ENCODE peak calls at places on chromosomes 1 and 21, in six cellular contexts. O, H, E, X, I and A are unnamed samples.

GRCh38 chr1:62045579-62045978 is 149.1 kb upstream of the L1TD1 start:
- DNase-seq in O (no peak), H (peak; percentile 56), E (no peak), X (no peak), I (no peak), A (no peak)

GRCh38 chr1:210292276-210292851 is 36.3 kb upstream of the HHAT start:
- DNase-seq in O (no peak), H (peak; percentile 79), E (no peak), X (peak; percentile 90), I (peak; percentile 81), A (no peak)

GRCh38 chr1:38735651-38736161 is 123.9 kb downstream of the RRAGC start:
- DNase-seq in O (no peak), H (no peak), E (no peak), X (no peak), I (no peak), A (no peak)

GRCh38 chr1:95438213-95438948 is 204.4 kb downstream of the RWDD3 start:
- DNase-seq in O (no peak), H (no peak), E (no peak), X (no peak), I (no peak), A (no peak)

GRCh38 chr1:211327341-211327921 is 798 bp downstream of the TRAF5 start:
- DNase-seq in O (no peak), H (no peak), E (no peak), X (no peak), I (no peak), A (no peak)

GRCh38 chr1:30038134-30039025 is 685.0 kb downstream of the MATN1 start:
- DNase-seq in O (no peak), H (no peak), E (no peak), X (no peak), I (no peak), A (no peak)

GRCh38 chr1:82386365-82387069 is 585.8 kb downstream of the ADGRL2 start:
- DNase-seq in O (no peak), H (no peak), E (no peak), X (no peak), I (no peak), A (no peak)

GRCh38 chr1:197633447-197634039 is 141.7 kb downstream of the DENND1B start:
- DNase-seq in O (no peak), H (no peak), E (no peak), X (no peak), I (no peak), A (no peak)

GRCh38 chr1:231485029-231485784 is 43.3 kb upstream of the TSNAX start:
- DNase-seq in O (no peak), H (no peak), E (no peak), X (no peak), I (no peak), A (no peak)

GRCh38 chr1:6352138-6352563 is 41.4 kb downstream of the ACOT7 start:
- DNase-seq in O (no peak), H (no peak), E (no peak), X (no peak), I (no peak), A (peak; percentile 54)

GRCh38 chr1:37394574-37395464 is 79.6 kb upstream of the ZC3H12A start:
- DNase-seq in O (no peak), H (no peak), E (no peak), X (no peak), I (peak; percentile 78), A (peak; percentile 70)

GRCh38 chr1:32886828-32887414 is 630 bp downstream of the HPCA start:
- DNase-seq in O (no peak), H (no peak), E (no peak), X (no peak), I (no peak), A (no peak)

GRCh38 chr1:181179279-181179979 is 90.9 kb downstream of the IER5 start:
- DNase-seq in O (no peak), H (no peak), E (no peak), X (no peak), I (no peak), A (no peak)

GRCh38 chr1:93615201-93616150 is 66.2 kb downstream of the BCAR3 start:
- DNase-seq in O (no peak), H (no peak), E (no peak), X (no peak), I (no peak), A (no peak)

GRCh38 chr1:233121947-233122559 is 171.6 kb downstream of the NTPCR start:
- DNase-seq in O (no peak), H (no peak), E (no peak), X (no peak), I (no peak), A (no peak)

GRCh38 chr1:201215531-201216357 is 25.1 kb downstream of the IGFN1 start:
- DNase-seq in O (no peak), H (no peak), E (no peak), X (no peak), I (no peak), A (no peak)

GRCh38 chr1:93453911-93454310 is 6.0 kb downstream of the FNBP1L start:
- DNase-seq in O (no peak), H (no peak), E (no peak), X (no peak), I (no peak), A (no peak)

GRCh38 chr1:32733573-32734321 is 31.2 kb upstream of the SYNC start:
- DNase-seq in O (no peak), H (peak; percentile 61), E (no peak), X (peak; percentile 55), I (no peak), A (no peak)

GRCh38 chr1:172630868-172631267 is 28.0 kb upstream of the FASLG start:
- DNase-seq in O (no peak), H (no peak), E (no peak), X (no peak), I (no peak), A (no peak)

GRCh38 chr1:94100785-94101612 is 19.9 kb downstream of the ABCA4 start:
- DNase-seq in O (no peak), H (no peak), E (no peak), X (no peak), I (no peak), A (no peak)

GRCh38 chr1:211910917-211911485 is 80.4 kb upstream of the LPGAT1 start:
- DNase-seq in O (no peak), H (no peak), E (no peak), X (no peak), I (no peak), A (no peak)

GRCh38 chr1:170698301-170698700 is 34.4 kb downstream of the PRRX1 start:
- DNase-seq in O (no peak), H (no peak), E (no peak), X (no peak), I (no peak), A (no peak)

GRCh38 chr21:35216966-35217365 is 167.9 kb upstream of the RUNX1 start:
- DNase-seq in O (no peak), H (no peak), E (no peak), X (no peak), I (no peak), A (no peak)

GRCh38 chr21:35219291-35219690 is 170.2 kb upstream of the RUNX1 start:
- DNase-seq in O (no peak), H (no peak), E (no peak), X (no peak), I (no peak), A (no peak)

GRCh38 chr21:35215870-35216269 is 166.8 kb upstream of the RUNX1 start:
- DNase-seq in O (no peak), H (no peak), E (no peak), X (peak; percentile 43), I (no peak), A (no peak)

GRCh38 chr21:35219719-35220118 is 170.6 kb upstream of the RUNX1 start:
- DNase-seq in O (no peak), H (no peak), E (no peak), X (no peak), I (no peak), A (no peak)

DNA sequence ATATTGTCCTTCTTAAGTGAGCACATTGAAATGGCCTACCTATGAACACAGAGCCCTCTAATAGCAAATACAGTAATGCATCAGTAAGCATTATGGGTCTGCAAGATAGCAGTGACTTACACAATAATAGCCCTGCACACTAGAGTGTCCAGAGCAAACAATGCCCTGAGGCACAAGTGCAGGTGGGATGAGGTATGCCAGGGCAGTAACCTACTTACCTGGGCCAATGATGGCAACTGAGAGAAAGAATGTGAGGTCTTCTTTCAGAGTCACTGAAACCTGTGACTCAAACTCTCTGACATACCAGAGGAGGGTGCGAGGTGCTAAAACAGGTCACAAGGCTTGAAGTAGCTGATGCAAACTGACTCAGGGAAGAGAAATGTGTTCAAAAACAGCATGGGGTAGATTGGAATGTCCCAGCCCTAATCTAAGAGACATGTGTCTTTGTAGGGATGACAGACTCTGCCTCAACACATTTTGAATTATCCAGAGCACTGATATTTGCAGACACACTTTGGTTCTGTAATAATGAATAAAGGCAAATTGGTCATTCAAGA is 168.5 kb upstream of the RUNX1 start:
- DNase-seq in O (peak; percentile 79), H (no peak), E (no peak), X (no peak), I (no peak), A (no peak)
- H3K27me3 ChIP-seq in O (no peaks in the 10 kb centered on the region), H (no peaks in the 10 kb centered on the region), E (no peaks in the 10 kb centered on the region), X (no peaks in the 10 kb centered on the region), I (no peaks in the 10 kb centered on the region), A (no peaks in the 10 kb centered on the region)

GRCh38 chr1:19330449-19331135 is 18.5 kb downstream of the SLC66A1 start:
- DNase-seq in O (no peak), H (no peak), E (no peak), X (no peak), I (no peak), A (no peak)

GRCh38 chr1:19327736-19328135 is 15.6 kb downstream of the SLC66A1 start:
- DNase-seq in O (no peak), H (no peak), E (no peak), X (no peak), I (no peak), A (no peak)

GRCh38 chr1:19329611-19330010 is 17.5 kb downstream of the SLC66A1 start:
- DNase-seq in O (no peak), H (no peak), E (no peak), X (no peak), I (no peak), A (no peak)

GRCh38 chr1:19328486-19328885 is 16.4 kb downstream of the SLC66A1 start:
- DNase-seq in O (no peak), H (no peak), E (no peak), X (no peak), I (no peak), A (no peak)

DNA sequence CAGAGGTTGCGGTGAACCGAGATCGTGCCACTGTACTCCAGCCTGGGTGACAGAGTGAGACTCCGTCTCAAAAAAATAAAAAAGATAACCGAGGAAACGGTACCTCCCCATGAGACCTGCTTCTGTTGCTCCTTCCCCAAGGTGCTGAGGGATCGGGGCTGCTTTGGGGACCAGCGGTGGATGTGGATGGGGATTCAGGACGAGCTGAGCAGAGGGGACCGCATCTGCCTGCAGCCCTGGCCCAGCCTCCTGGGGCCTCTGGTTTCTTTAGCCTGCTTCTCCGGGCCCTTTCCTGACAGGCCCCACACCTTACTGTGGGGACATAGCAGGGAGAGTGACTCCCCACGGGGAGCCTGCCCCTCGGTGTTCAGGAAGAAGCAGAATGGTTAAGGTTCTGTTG is 17.1 kb downstream of the SLC66A1 start:
- DNase-seq in O (no peak), H (no peak), E (no peak), X (no peak), I (no peak), A (no peak)
- H3K4me1 ChIP-seq in O (no peaks in the 10 kb centered on the region), H (no peaks in the 10 kb centered on the region), E (no peaks in the 10 kb centered on the region), X (no peaks in the 10 kb centered on the region), I (no peaks in the 10 kb centered on the region), A (no peaks in the 10 kb centered on the region)

GRCh38 chr1:56080123-56080522 is 499.2 kb downstream of the PLPP3 start:
- DNase-seq in O (no peak), H (no peak), E (no peak), X (no peak), I (no peak), A (no peak)
- H3K27ac ChIP-seq in O (no peak overlapping the region), H (no peak overlapping the region), E (no peak overlapping the region), X (no peak overlapping the region), I (no peak overlapping the region), A (no peak overlapping the region)

GRCh38 chr1:217228689-217229088 is 402.2 kb downstream of the GPATCH2 start:
- DNase-seq in O (no peak), H (no peak), E (no peak), X (no peak), I (no peak), A (no peak)
- H3K27me3 ChIP-seq in O (no peaks in the 10 kb centered on the region), H (no peaks in the 10 kb centered on the region), E (no peaks in the 10 kb centered on the region), X (no peaks in the 10 kb centered on the region), I (no peaks in the 10 kb centered on the region), A (no peaks in the 10 kb centered on the region)